ENCODE peak calls at places on chromosome 21, in four cellular contexts. Q is pancreas; N is CD4-positive, alpha-beta memory T cell; B is AG04450. L is an unnamed sample.

GRCh38 chr21:20353351-20353750 is 644.9 kb upstream of the NCAM2 start:
- DNase-seq in Q (no peak), N (no peak), B (no peak), L (no peak)

GRCh38 chr21:14013056-14013603 is 197.6 kb downstream of the LIPI start:
- DNase-seq in Q (no peak), N (no peak), B (no peak), L (no peak)

GRCh38 chr21:43289442-43289841 is 120.6 kb downstream of the CRYAA start:
- DNase-seq in Q (no peak), N (no peak), B (no peak), L (no peak)

GRCh38 chr21:33685613-33686197 is 43.4 kb downstream of the ITSN1 start:
- DNase-seq in Q (no peak), N (no peak), B (peak), L (peak)

GRCh38 chr21:25790122-25790951 is 55.6 kb downstream of the GABPA start:
- DNase-seq in Q (no peak), N (peak), B (no peak), L (no peak)

GRCh38 chr21:25107708-25108107 is 499.6 kb downstream of the MRPL39 start:
- DNase-seq in Q (no peak), N (no peak), B (peak), L (peak)

GRCh38 chr21:27466175-27466574 is 499.3 kb upstream of the ADAMTS5 start:
- DNase-seq in Q (no peak), N (no peak), B (no peak), L (no peak)

GRCh38 chr21:45950740-45951515 is 30.6 kb upstream of the COL6A1 start:
- DNase-seq in Q (peak), N (no peak), B (no peak), L (no peak)

GRCh38 chr21:29213513-29214385 is 83.3 kb downstream of the MAP3K7CL start:
- DNase-seq in Q (no peak), N (no peak), B (no peak), L (no peak)

GRCh38 chr21:17428980-17429379 is 83.9 kb upstream of the CXADR start:
- DNase-seq in Q (no peak), N (no peak), B (no peak), L (no peak)

GRCh38 chr21:45868488-45868887 is 113.1 kb upstream of the COL6A1 start:
- DNase-seq in Q (no peak), N (no peak), B (no peak), L (no peak)

GRCh38 chr21:26118928-26119540 is 51.5 kb downstream of the APP start:
- DNase-seq in Q (no peak), N (no peak), B (no peak), L (no peak)

GRCh38 chr21:46168238-46168637 is 12.9 kb upstream of the FTCD start:
- DNase-seq in Q (no peak), N (no peak), B (no peak), L (no peak)

GRCh38 chr21:16708431-16708830 is 804.4 kb upstream of the CXADR start:
- DNase-seq in Q (no peak), N (no peak), B (no peak), L (no peak)

DNA sequence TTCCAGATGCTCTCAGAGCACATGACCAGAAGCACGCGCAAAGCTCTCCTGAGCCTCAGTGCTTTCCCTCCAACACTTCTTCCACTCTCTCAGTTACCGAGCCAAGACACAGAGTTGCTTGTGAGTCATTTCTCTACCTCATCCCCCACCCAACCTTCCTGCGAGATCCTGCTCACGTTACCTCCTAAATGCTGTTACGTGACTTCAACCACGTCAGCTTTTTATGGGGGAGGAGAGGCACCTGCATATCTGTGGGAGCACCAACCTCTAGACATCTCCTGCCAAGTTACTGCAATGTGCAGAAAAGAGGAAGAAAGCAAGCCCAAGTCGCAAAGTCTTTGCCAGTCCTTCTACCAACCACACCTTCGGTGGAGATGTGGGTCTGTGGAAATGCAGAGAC is 27.2 kb upstream of the ERG start:
- DNase-seq in Q (no peak), N (no peak), B (no peak), L (no peak)
- H3K4me3 ChIP-seq in Q (no peak), N (no peak), B (no peak), L (no peak)

GRCh38 chr21:38861989-38862683 is 56.4 kb downstream of the ETS2 start:
- DNase-seq in Q (no peak), N (no peak), B (no peak), L (no peak)
- H3K4me3 ChIP-seq in Q (no peak), N (no peak), B (no peak), L (no peak)

GRCh38 chr21:44815225-44815624 is 2.6 kb downstream of the SUMO3 start:
- DNase-seq in Q (no peak), N (no peak), B (no peak), L (no peak)

GRCh38 chr21:44817506-44817880 is 369 bp downstream of the SUMO3 start:
- DNase-seq in Q (peak), N (peak), B (peak), L (peak)

GRCh38 chr21:44816761-44817505 is 929 bp downstream of the SUMO3 start:
- DNase-seq in Q (peak), N (no peak), B (no peak), L (no peak)

GRCh38 chr21:44814498-44815023 is 3.3 kb downstream of the SUMO3 start:
- DNase-seq in Q (no peak), N (no peak), B (no peak), L (no peak)

DNA sequence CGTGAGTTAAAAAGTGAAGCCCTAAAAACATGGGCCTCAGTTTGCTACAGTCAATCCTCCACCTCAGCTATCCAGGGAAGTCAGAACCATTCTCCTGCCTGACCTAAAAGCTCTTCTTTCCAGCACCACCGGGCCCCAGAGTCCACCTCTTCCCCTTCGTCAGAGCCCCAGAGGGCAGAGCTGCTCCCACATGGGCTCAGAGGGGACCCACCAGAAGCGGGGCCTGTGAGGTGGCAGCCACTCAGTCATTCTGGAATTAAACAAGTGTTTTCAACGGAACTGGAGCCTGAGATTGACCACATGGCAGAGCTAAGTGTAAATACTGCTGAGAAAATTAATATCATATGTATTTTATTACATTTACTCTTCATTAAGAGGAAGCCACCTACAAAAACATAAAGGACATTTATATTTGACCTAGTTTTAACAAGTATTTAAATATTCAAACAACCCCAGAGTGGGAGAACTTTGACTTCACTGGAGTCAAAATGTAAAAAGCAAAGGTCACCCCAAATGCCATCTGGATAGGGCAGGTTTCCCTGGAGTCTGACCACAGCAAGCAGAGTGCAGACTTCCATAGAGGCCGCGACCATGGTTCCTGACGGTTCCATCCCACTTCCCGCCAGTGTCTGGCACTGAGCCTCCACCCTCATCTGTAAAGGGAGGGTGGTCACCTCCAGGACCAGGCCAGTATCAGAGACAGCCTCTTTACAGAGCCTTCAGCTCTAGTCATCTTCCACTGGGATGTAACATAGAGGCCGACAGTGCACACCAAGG is 1.8 kb downstream of the SUMO3 start:
- DNase-seq in Q (peak), N (no peak), B (no peak), L (no peak)
- H3K4me3 ChIP-seq in Q (no peak), N (no peak), B (no peak), L (no peak)

DNA sequence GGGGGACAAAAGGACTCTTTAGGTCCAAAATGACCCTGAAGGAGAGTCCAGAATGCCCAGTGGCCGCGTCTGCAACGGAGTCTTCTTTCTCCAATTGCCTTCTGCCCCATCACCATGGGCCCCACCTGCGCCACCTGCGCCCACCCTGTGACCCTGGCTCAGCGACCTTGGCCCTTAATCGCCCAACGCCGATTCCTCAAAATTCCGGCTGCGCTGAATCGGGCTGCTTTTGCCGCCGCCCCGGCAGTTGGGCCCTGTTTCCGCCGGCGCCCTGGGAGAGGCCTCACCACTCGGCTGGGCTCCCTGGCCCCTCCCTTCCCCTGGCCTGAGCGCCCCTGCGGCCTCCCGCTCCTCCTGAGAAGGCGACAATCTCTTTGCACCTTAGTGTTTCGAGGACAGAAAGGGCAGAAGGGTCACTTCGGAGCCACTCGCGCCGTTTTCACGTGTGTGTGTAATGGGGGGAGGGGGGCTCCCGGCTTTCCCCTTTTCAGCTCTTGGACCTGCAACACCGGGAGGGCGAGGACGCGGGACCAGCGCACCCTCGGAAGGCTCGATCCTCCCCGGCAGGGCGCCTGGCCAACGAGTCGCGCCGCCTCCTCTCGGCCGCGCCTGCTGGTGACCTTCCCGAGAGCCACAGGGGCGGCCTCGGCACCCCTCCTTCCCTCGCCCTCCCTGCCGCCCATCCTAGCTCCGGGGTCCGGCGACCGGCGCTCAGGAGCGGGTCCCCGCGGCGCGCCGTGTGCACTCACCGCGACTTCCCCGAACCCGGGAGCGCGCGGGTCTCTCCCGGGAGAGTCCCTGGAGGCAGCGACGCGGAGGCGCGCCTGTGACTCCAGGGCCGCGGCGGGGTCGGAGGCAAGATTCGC is 522 bp upstream of the SIM2 start:
- DNase-seq in Q (no peak), N (no peak), B (no peak), L (no peak)
- H3K4me3 ChIP-seq in Q (peak), N (no peak), B (no peak), L (peak)

GRCh38 chr21:30251781-30252180 is 31.0 kb downstream of the KRTAP24-1 start:
- DNase-seq in Q (no peak), N (no peak), B (no peak), L (no peak)

GRCh38 chr21:30249936-30250335 is 32.8 kb downstream of the KRTAP24-1 start:
- DNase-seq in Q (no peak), N (no peak), B (no peak), L (no peak)

GRCh38 chr21:30256100-30256499 is 26.6 kb downstream of the KRTAP24-1 start:
- DNase-seq in Q (no peak), N (no peak), B (no peak), L (no peak)

GRCh38 chr21:30257773-30258172 is 25.0 kb downstream of the KRTAP24-1 start:
- DNase-seq in Q (no peak), N (no peak), B (no peak), L (no peak)

GRCh38 chr21:30255679-30256078 is 27.1 kb downstream of the KRTAP24-1 start:
- DNase-seq in Q (no peak), N (no peak), B (no peak), L (no peak)
- H3K4me3 ChIP-seq in Q (no peak), N (no peak), B (no peak), L (no peak)

DNA sequence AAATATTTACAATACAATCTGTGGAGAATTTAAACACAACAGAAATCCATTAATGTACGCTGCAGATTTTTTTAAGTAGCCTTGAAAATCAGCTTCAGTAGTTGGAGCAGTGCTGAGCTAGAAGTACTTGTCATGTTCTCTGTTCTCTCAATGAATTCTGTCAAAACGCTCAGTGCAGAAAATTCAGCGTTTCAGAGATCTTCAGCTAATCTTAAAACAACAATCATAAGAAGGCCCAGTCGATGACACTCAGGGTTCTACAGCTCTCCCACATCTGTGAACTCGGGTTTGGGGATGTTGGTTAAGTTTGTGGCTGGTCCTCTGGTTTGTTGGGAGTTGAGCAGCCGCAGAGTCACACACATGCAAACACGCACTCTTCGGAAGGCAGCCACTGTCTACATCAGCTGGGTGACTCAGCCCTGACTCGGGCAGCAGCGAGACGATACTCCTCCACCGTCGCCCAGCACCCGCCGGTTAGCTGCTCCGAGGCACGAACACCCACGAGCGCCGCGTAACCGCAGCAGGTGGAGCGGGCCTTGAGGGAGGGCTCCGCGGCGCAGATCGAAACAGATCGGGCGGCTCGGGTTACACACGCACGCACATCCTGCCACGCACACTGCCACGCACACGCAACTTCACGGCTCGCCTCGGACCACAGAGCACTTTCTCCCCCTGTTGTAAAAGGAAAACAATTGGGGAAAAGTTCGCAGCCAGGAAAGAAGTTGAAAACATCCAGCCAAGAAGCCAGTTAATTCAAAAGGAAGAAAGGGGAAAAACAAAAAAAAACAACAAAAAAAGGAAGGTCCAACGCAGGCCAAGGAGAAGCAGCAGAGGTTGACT is 161.2 kb downstream of the RUNX1 start:
- DNase-seq in Q (peak), N (peak), B (peak), L (peak)
- H3K4me3 ChIP-seq in Q (peak), N (peak), B (peak), L (peak)

GRCh38 chr21:41726970-41727783 is 39.7 kb downstream of the RIPK4 start:
- DNase-seq in Q (no peak), N (no peak), B (no peak), L (no peak)

GRCh38 chr21:41726058-41726558 is 40.7 kb downstream of the RIPK4 start:
- DNase-seq in Q (no peak), N (no peak), B (no peak), L (no peak)

GRCh38 chr21:41727784-41728763 is 38.8 kb downstream of the RIPK4 start:
- DNase-seq in Q (no peak), N (no peak), B (no peak), L (no peak)

GRCh38 chr21:41726630-41726969 is 40.3 kb downstream of the RIPK4 start:
- DNase-seq in Q (no peak), N (no peak), B (no peak), L (no peak)

GRCh38 chr21:41725421-41726021 is 41.3 kb downstream of the RIPK4 start:
- DNase-seq in Q (no peak), N (no peak), B (no peak), L (no peak)
- H3K4me3 ChIP-seq in Q (no peak), N (no peak), B (no peak), L (no peak)

DNA sequence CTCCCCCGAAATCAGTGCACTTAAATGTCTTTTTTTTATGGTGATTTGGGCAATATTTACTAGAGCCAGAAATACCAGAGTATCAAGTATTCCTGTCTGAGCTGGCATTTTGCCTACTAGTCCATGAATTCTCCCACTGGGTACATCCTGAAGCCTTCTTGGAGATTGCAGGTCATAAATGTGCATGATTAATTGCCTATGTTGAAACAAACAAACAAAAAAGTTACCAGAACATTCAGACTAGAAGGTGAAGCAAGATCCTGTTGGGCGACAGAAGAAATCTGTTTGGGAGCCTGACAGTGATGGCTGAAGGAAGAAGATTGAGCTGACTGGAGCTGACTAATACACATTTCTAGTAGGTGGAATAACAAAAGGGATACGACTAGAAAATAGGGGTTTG is 127.4 kb upstream of the NRIP1 start:
- DNase-seq in Q (no peak), N (no peak), B (no peak), L (no peak)
- H3K4me3 ChIP-seq in Q (no peak), N (no peak), B (no peak), L (no peak)

GRCh38 chr21:32415451-32415850 is 2.9 kb downstream of the EVA1C start:
- DNase-seq in Q (no peak), N (no peak), B (no peak), L (no peak)
- H3K4me3 ChIP-seq in Q (no peak), N (no peak), B (no peak), L (no peak)